ENCODE peak calls at places on chromosomes 1 and 21, in six cellular contexts. G is foreskin keratinocyte; X is GM10248; B is stimulated activated CD4-positive, alpha-beta T cell treated with anti-CD3 and anti-CD28 coated beads, Interleukin-12 subunit alpha, Interleukin-12 subunit beta, amount 100 ng/mL, for 48 hours; N is left colon; U is retina. K is an unnamed sample.

GRCh38 chr1:2300004-2300771 is 72.1 kb downstream of the SKI start:
- DNase-seq in B (peak), U (no peak), N (peak), G (no peak), X (peak), K (peak)

GRCh38 chr1:150578278-150579109 is 916 bp downstream of the MCL1 start:
- DNase-seq in N (peak), U (no peak), B (no peak), X (peak), G (peak), K (peak)

GRCh38 chr1:57066980-57067615 is 101.3 kb upstream of the C8B start:
- DNase-seq in U (no peak), N (no peak), B (no peak), X (no peak), G (no peak), K (no peak)

GRCh38 chr1:18820791-18821641 is 38.4 kb downstream of the TAS1R2 start:
- DNase-seq in G (peak), N (peak), X (peak), U (peak), B (peak), K (peak)

GRCh38 chr21:33668180-33668579 is 25.9 kb downstream of the ITSN1 start:
- DNase-seq in U (no peak), B (no peak), G (no peak), N (no peak), X (no peak), K (no peak)

GRCh38 chr1:114986286-114986685 is 43.3 kb upstream of the TSHB start:
- DNase-seq in U (no peak), N (no peak), X (no peak), G (peak), B (no peak), K (no peak)

GRCh38 chr1:18632711-18633427 is 2.2 kb downstream of the PAX7 start:
- DNase-seq in N (no peak), U (peak), B (no peak), X (no peak), G (no peak), K (no peak)

GRCh38 chr1:5936621-5937372 is 55.4 kb downstream of the NPHP4 start:
- DNase-seq in B (no peak), X (no peak), U (no peak), N (no peak), G (no peak), K (no peak)

GRCh38 chr1:9151326-9151860 is 22.5 kb upstream of the GPR157 start:
- DNase-seq in U (no peak), N (no peak), X (no peak), G (no peak), B (no peak), K (no peak)

GRCh38 chr1:94039514-94039870 is 81.5 kb downstream of the ABCA4 start:
- DNase-seq in G (no peak), N (peak), U (peak), B (peak), X (peak), K (peak)

GRCh38 chr1:38451541-38451993 is 405.0 kb upstream of the POU3F1 start:
- DNase-seq in N (no peak), X (no peak), B (no peak), U (peak), G (no peak), K (no peak)